ENCODE peak calls at places on chromosome 1, in six cellular contexts. Q, T, B, O, A and Y are unnamed samples.

GRCh38 chr1:59156526-59157196 is 140.2 kb upstream of the FGGY start:
- DNase-seq in A (peak; percentile 33), B (no peak), O (peak; percentile 69), Q (no peak), T (peak; percentile 73), Y (no peak)

GRCh38 chr1:1136547-1137230 is 20.8 kb upstream of the C1orf159 start:
- DNase-seq in A (no peak), Q (no peak), O (no peak), B (no peak), T (no peak), Y (no peak)

GRCh38 chr1:193437785-193438184 is 251.4 kb upstream of the B3GALT2 start:
- DNase-seq in T (no peak), B (no peak), Q (no peak), O (no peak), A (no peak), Y (no peak)

GRCh38 chr1:210378721-210379120 is 50.0 kb downstream of the HHAT start:
- DNase-seq in Q (no peak), T (peak; percentile 69), B (no peak), O (no peak), A (no peak), Y (no peak)

GRCh38 chr1:194062962-194063361 is 876.5 kb upstream of the B3GALT2 start:
- DNase-seq in A (no peak), O (no peak), T (peak; percentile 9), Q (no peak), B (no peak), Y (no peak)

GRCh38 chr1:216464489-216464888 is 41.2 kb upstream of the USH2A start:
- DNase-seq in Q (peak; percentile 38), T (peak; percentile 95), O (no peak), B (no peak), A (peak; percentile 75), Y (no peak)

GRCh38 chr1:164721037-164721496 is 162.1 kb downstream of the PBX1 start:
- DNase-seq in A (no peak), Q (no peak), O (no peak), T (no peak), B (no peak), Y (no peak)

GRCh38 chr1:1550591-1551432 is 10.4 kb upstream of the TMEM240 start:
- DNase-seq in T (no peak), B (peak; percentile 68), A (peak; percentile 61), Q (no peak), O (no peak), Y (no peak)

GRCh38 chr1:1088036-1088800 is 14.1 kb upstream of the RNF223 start:
- DNase-seq in T (no peak), B (no peak), O (peak; percentile 36), A (no peak), Q (no peak), Y (peak; percentile 11)

GRCh38 chr1:194975913-194976312 is 1632.3 kb downstream of the KCNT2 start:
- DNase-seq in T (peak; percentile 51), A (no peak), Q (no peak), B (no peak), O (no peak), Y (no peak)